ENCODE peak calls at places on chromosome 4, in four cellular contexts. X is CD8-positive, alpha-beta T cell; G is K562; D is HCT116. Q is an unnamed sample.

GRCh38 chr4:73600917-73601316 is 19.3 kb downstream of the RASSF6 start:
- DNase-seq in G (no peak), X (no peak), D (no peak), Q (no peak)

GRCh38 chr4:123444298-123444731 is 47.7 kb downstream of the SPRY1 start:
- DNase-seq in D (no peak), X (peak), G (peak), Q (no peak)

GRCh38 chr4:113435893-113436292 is 325.6 kb downstream of the CAMK2D start:
- DNase-seq in X (no peak), G (no peak), D (peak), Q (no peak)

GRCh38 chr4:165625281-165625680 is 246.5 kb downstream of the CPE start:
- DNase-seq in D (no peak), X (no peak), G (no peak), Q (no peak)

GRCh38 chr4:100017627-100018310 is 67.7 kb upstream of the H2AZ1 start:
- DNase-seq in D (no peak), X (no peak), G (no peak), Q (no peak)

GRCh38 chr4:10662937-10663336 is 21.6 kb downstream of the CLNK start:
- DNase-seq in X (no peak), G (peak), D (no peak), Q (no peak)

GRCh38 chr4:28966982-28967381 is 1753.2 kb upstream of the PCDH7 start:
- DNase-seq in D (no peak), G (no peak), X (no peak), Q (no peak)

GRCh38 chr4:89173336-89174090 is 62.2 kb downstream of the TIGD2 start:
- DNase-seq in X (no peak), D (no peak), G (no peak), Q (no peak)

GRCh38 chr4:186643501-186644315 is 79.9 kb downstream of the FAT1 start:
- DNase-seq in G (no peak), X (no peak), D (no peak), Q (no peak)

GRCh38 chr4:24604558-24605214 is 20.3 kb upstream of the DHX15 start:
- DNase-seq in X (no peak), G (no peak), D (no peak), Q (no peak)

GRCh38 chr4:10288830-10289533 is 168.2 kb downstream of the ZNF518B start:
- DNase-seq in G (no peak), D (no peak), X (no peak), Q (no peak)

GRCh38 chr4:70915048-70915815 is 13.1 kb downstream of the MOB1B start:
- DNase-seq in X (no peak), D (no peak), G (no peak), Q (no peak)

GRCh38 chr4:165814256-165815010 is 58.6 kb upstream of the TLL1 start:
- DNase-seq in G (no peak), D (no peak), X (no peak), Q (no peak)

GRCh38 chr4:145414224-145414623 is 67.4 kb upstream of the SMAD1 start:
- DNase-seq in X (no peak), G (no peak), D (no peak), Q (no peak)

GRCh38 chr4:6509587-6509986 is 37.2 kb upstream of the PPP2R2C start:
- DNase-seq in D (no peak), G (no peak), X (no peak), Q (no peak)

GRCh38 chr4:73452953-73453700 is 17.1 kb downstream of the AFP start:
- DNase-seq in D (no peak), X (no peak), G (no peak), Q (no peak)

GRCh38 chr4:88938138-88938537 is 118.8 kb downstream of the FAM13A start:
- DNase-seq in G (no peak), X (no peak), D (no peak), Q (no peak)

GRCh38 chr4:125125256-125125655 is 189.5 kb upstream of the FAT4 start:
- DNase-seq in D (no peak), G (no peak), X (no peak), Q (no peak)

GRCh38 chr4:135739354-135739753 is 1537.8 kb upstream of the PABPC4L start:
- DNase-seq in D (no peak), G (no peak), X (no peak), Q (no peak)

GRCh38 chr4:44448548-44449443 is at the start of gene KCTD8:
- DNase-seq in G (peak), X (peak), D (no peak), Q (peak)

GRCh38 chr4:150087007-150087406 is 8.8 kb downstream of the DCLK2 start:
- DNase-seq in G (no peak), D (no peak), X (no peak), Q (no peak)

GRCh38 chr4:99856166-99856565 is 38.1 kb downstream of the LAMTOR3 start:
- DNase-seq in D (peak), G (peak), X (no peak), Q (no peak)

GRCh38 chr4:15755321-15755750 is 22.8 kb upstream of the CD38 start:
- DNase-seq in D (no peak), X (peak), G (no peak), Q (no peak)

GRCh38 chr4:76781698-76782595 is 116.0 kb downstream of the SOWAHB start:
- DNase-seq in D (peak), G (peak), X (no peak), Q (no peak)

GRCh38 chr4:75698963-75699228 is 25.5 kb upstream of the USO1 start:
- DNase-seq in X (no peak), D (no peak), G (no peak), Q (no peak)

GRCh38 chr4:75696036-75696435 is 22.8 kb upstream of the G3BP2 start:
- DNase-seq in G (no peak), D (no peak), X (peak), Q (no peak)

GRCh38 chr4:75699299-75699698 is 25.1 kb upstream of the USO1 start:
- DNase-seq in G (no peak), X (no peak), D (no peak), Q (no peak)

GRCh38 chr4:75696551-75696950 is 23.3 kb upstream of the G3BP2 start:
- DNase-seq in X (no peak), G (no peak), D (no peak), Q (no peak)

DNA sequence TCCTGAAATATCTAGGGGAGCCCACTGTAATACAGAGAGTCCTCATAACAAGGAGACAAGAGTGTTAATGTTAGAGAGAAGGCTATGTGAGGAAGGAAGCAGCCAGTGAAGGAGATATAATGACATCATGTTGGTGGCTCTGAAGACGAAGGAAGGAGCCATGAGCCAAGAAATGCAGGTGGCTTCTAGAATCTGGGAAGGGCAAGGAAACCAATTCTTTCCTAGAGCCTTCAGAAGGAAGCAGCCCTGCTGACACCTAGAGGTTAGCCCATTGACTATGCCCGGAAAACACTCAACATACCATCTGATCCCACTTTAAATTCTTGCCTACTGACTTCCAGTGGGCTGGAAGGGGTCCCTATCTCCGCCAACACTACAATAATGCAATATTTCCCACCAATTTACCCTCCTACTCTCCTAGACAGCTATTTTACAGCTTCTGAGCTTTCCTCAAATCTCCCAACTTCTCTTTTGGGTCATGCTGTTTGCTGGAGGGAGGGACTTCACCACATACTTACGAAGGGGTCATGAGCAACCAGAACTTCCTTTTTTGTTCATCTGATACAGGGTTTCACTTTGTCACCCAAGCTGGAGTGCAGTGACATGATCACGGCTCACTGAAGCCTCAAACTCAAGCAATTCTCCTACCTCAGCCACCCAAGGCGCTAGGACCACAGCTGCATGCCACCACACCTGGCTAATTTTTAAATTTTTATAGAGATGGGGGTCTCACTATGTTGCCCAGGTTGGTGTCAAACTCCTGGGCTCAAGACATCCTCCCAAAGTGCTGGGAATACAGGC is 25.2 kb upstream of the G3BP2 start:
- DNase-seq in D (no peak), X (peak), G (peak), Q (no peak)
- H3K27ac ChIP-seq in D (no peak), X (peak), G (peak), Q (no peak)

DNA sequence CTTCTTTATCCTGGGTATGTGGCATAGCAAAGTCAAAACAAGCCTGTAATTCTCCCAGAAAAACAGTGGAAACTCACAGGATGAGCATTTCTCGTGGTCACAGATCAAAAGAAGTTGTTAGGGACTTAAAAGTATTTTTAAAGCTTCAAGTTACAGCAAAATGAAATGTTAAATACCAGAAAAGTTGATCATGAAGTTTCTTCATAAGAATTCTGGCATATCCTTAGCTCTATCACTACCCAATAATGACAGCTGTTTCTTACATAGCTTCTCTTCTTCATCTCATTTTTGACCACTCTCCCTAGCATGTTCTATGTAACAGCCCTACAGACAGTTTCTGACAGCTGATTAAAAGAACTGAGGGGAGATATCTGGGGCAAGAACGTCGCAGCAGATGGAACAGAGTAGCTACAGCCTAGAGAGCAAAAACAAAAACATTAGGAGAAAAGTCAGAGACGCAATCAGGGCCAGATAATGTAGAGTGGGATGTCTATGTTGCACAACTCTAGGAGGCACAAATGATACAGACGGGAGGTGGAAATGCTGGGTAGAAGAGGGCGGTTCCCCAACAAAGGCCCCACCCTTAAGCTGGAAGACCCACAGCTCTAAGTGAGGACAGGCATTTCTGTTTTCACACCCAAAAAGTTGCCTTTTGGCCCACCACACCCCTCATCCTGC is 108.6 kb downstream of the CORIN start:
- DNase-seq in G (no peak), D (no peak), X (no peak), Q (no peak)
- H3K27ac ChIP-seq in G (no peak), D (no peak), X (no peak), Q (no peak)

DNA sequence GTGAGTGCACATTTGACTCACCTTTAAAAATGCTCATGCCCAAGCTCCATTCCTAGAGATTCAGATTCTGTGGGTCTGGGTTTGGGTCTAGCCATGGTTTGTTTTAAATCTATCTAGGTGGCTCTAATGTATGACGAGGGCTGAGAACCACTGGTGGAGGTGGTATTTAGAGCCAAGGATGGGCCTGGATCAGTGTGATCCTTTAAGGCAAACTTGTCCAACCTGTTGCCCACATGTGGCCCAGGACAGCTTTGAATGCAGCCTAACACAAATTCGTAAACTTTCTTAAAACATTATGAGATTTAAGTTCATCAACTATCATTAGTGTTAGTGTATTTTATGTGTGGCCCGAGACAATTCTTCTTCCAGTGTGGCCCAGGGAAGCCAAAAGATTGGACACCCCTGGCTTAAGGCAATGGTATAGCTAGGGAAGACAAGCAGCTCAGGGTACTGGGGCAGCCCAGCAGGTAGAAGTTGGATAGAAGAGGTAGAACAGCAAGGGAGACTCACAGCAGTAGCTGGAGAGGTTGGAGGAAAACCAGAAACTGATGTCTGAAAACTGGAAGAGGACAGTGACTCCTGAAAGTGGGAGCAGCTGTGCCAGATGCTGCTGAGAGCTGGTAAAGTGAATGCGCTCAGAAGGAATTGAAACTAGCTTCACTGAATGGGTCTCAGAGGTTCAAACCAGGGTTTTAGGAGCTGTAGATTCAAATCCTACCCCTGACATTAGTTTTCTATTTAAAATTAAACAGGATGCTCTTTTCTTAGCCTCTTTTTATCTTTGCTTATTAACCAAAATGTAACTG is 18.2 kb downstream of the ADD1 start:
- DNase-seq in G (no peak), X (no peak), D (no peak), Q (no peak)
- H3K27ac ChIP-seq in G (no peak), X (no peak), D (no peak), Q (peak)

GRCh38 chr4:128596844-128597243 is 212.7 kb upstream of the JADE1 start:
- DNase-seq in D (no peak), G (no peak), X (no peak), Q (no peak)

GRCh38 chr4:128601992-128602695 is 207.4 kb upstream of the JADE1 start:
- DNase-seq in X (no peak), D (no peak), G (peak), Q (peak)

GRCh38 chr4:128600996-128601857 is 208.3 kb upstream of the JADE1 start:
- DNase-seq in D (peak), G (peak), X (no peak), Q (no peak)

GRCh38 chr4:128597515-128597914 is 212.0 kb upstream of the JADE1 start:
- DNase-seq in X (no peak), D (no peak), G (no peak), Q (no peak)

GRCh38 chr4:128600410-128600809 is 209.1 kb upstream of the JADE1 start:
- DNase-seq in G (no peak), X (no peak), D (no peak), Q (peak)
- H3K27ac ChIP-seq in G (no peak), X (no peak), D (no peak), Q (peak)

GRCh38 chr4:147735413-147736301 is 3.8 kb downstream of the ARHGAP10 start:
- DNase-seq in X (no peak), D (no peak), G (no peak), Q (no peak)
- H3K27ac ChIP-seq in X (no peak), D (no peak), G (no peak), Q (no peak)

GRCh38 chr4:75434105-75434504 is 80.1 kb downstream of the RCHY1 start:
- DNase-seq in G (no peak), D (no peak), X (no peak), Q (no peak)
- H3K27ac ChIP-seq in G (no peak), D (no peak), X (no peak), Q (no peak)

GRCh38 chr4:14096406-14096965 is 469.0 kb upstream of the BOD1L1 start:
- DNase-seq in G (no peak), D (no peak), X (no peak), Q (no peak)
- H3K27ac ChIP-seq in G (no peak), D (no peak), X (no peak), Q (no peak)

GRCh38 chr4:19194672-19195071 is 1057.0 kb upstream of the SLIT2 start:
- DNase-seq in X (no peak), D (no peak), G (no peak), Q (no peak)

GRCh38 chr4:19195696-19196095 is 1056.0 kb upstream of the SLIT2 start:
- DNase-seq in D (no peak), X (no peak), G (no peak), Q (no peak)

GRCh38 chr4:19187709-19188108 is 1064.0 kb upstream of the SLIT2 start:
- DNase-seq in X (no peak), G (no peak), D (no peak), Q (no peak)

DNA sequence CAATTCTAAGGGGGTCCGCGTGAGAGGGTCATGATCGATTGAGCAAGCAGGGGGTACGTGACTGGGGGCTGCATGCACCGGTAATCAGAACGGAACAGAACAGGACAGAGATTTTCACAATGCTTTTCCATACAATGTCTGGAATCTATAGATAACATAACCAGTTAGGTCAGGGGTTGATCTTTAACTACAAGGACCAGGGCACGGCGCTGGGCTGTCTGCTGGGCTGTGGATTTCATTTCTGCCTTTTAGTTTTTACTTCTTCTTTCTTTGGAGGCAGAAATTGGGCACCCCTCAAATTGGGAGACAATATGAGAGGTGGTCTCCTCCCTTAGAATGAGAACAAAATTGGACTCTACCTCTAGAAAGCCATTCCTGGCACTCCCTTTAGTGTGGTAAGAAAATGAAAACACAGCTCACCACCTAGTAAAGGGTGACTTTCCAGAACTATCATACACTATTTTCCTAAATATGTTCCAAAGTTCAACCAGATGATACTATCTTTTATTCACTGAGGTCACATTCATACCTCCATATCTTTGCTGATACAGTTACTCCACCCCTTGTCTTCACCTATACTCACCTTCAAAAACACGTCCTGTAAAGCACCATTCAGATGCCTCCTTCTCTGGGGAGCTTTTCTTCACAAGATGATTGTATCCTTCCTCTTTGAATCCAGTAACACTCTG is 1058.3 kb upstream of the SLIT2 start:
- DNase-seq in X (no peak), G (no peak), D (no peak), Q (no peak)
- H3K27ac ChIP-seq in X (no peak), G (no peak), D (no peak), Q (no peak)

GRCh38 chr4:139628184-139629012 is 37.2 kb upstream of the MGST2 start:
- DNase-seq in X (no peak), D (no peak), G (no peak), Q (no peak)
- H3K27ac ChIP-seq in X (no peak), D (no peak), G (no peak), Q (no peak)